ENCODE peak calls at places on chromosome 17, in eight cellular contexts. W, K, F, O, G, N, S and U are unnamed samples.

GRCh38 chr17:9299695-9300094 is 275.9 kb downstream of the STX8 start:
- DNase-seq in G (no peak), F (no peak), K (no peak), W (no peak), N (no peak), S (no peak), O (no peak), U (no peak)

GRCh38 chr17:50676065-50676975 is 31.4 kb downstream of the ANKRD40 start:
- DNase-seq in F (peak; percentile 41), S (no peak), W (no peak), K (no peak), O (no peak), G (no peak), N (no peak), U (no peak)

GRCh38 chr17:74176546-74177001 is 26.9 kb upstream of the RPL38 start:
- DNase-seq in O (no peak), S (peak; percentile 72), F (peak; percentile 86), W (peak; percentile 52), K (peak; percentile 73), G (no peak), N (peak; percentile 48), U (peak; percentile 90)

GRCh38 chr17:17507465-17508011 is 11.3 kb upstream of the RASD1 start:
- DNase-seq in N (no peak), K (no peak), F (no peak), G (no peak), W (no peak), S (peak; percentile 36), O (no peak), U (peak; percentile 78)

GRCh38 chr17:41957058-41957868 is 9.3 kb upstream of the CNP start:
- DNase-seq in W (no peak), F (no peak), O (no peak), S (no peak), N (peak; percentile 32), G (no peak), K (no peak), U (no peak)

GRCh38 chr17:37096071-37096470 is 147.3 kb downstream of the AATF start:
- DNase-seq in O (no peak), F (no peak), G (no peak), K (no peak), S (no peak), N (no peak), W (no peak), U (no peak)

GRCh38 chr17:52383493-52384100 is 225.1 kb upstream of the CA10 start:
- DNase-seq in O (peak; percentile 9), S (peak; percentile 74), N (peak; percentile 0), K (peak; percentile 54), G (no peak), W (peak; percentile 64), F (peak; percentile 50), U (no peak)

GRCh38 chr17:71631483-71631882 is 489.3 kb upstream of the SOX9 start:
- DNase-seq in F (no peak), O (no peak), S (no peak), K (no peak), N (peak; percentile 37), G (no peak), W (peak; percentile 33), U (peak; percentile 4)

GRCh38 chr17:28470266-28471126 is 2.9 kb upstream of the SLC13A2 start:
- DNase-seq in S (peak; percentile 51), G (no peak), W (no peak), O (no peak), F (no peak), K (no peak), N (no peak), U (peak; percentile 60)

GRCh38 chr17:1068356-1068755 is 71.4 kb downstream of the TIMM22 start:
- DNase-seq in F (no peak), G (no peak), W (no peak), O (no peak), S (no peak), K (no peak), N (no peak), U (no peak)

GRCh38 chr17:71849783-71850768 is 270.7 kb upstream of the SOX9 start:
- DNase-seq in K (no peak), F (no peak), G (no peak), W (peak; percentile 71), O (no peak), S (no peak), N (no peak), U (no peak)

GRCh38 chr17:40602445-40603443 is 37.5 kb upstream of the CCR7 start:
- DNase-seq in W (no peak), F (no peak), G (peak; percentile 58), O (no peak), N (no peak), K (no peak), S (no peak), U (no peak)

GRCh38 chr17:75832164-75832651 is 12.0 kb downstream of the UNC13D start:
- DNase-seq in K (no peak), G (peak; percentile 27), S (peak; percentile 10), W (peak; percentile 55), F (no peak), N (peak; percentile 85), O (peak; percentile 49), U (peak; percentile 98)

GRCh38 chr17:49183801-49184200 is 26.6 kb downstream of the GNGT2 start:
- DNase-seq in F (no peak), S (no peak), K (no peak), W (no peak), N (no peak), G (no peak), O (no peak), U (no peak)

GRCh38 chr17:7020894-7021664 is 1.8 kb upstream of the BCL6B start:
- DNase-seq in N (no peak), O (no peak), W (no peak), G (no peak), F (peak; percentile 37), S (no peak), K (no peak), U (no peak)

GRCh38 chr17:15920758-15921239 is 24.1 kb upstream of the ADORA2B start:
- DNase-seq in O (peak; percentile 34), F (no peak), N (peak; percentile 97), S (no peak), G (no peak), W (peak; percentile 98), K (no peak), U (peak; percentile 97)

GRCh38 chr17:66459811-66460270 is 157.4 kb downstream of the PRKCA start:
- DNase-seq in W (peak; percentile 81), G (no peak), O (peak; percentile 94), S (peak; percentile 35), N (peak; percentile 99), F (no peak), K (no peak), U (peak; percentile 92)

GRCh38 chr17:66461343-66461995 is 159.1 kb downstream of the PRKCA start:
- DNase-seq in G (no peak), N (no peak), S (no peak), K (no peak), O (no peak), W (no peak), F (no peak), U (no peak)

GRCh38 chr17:66458782-66459181 is 156.4 kb downstream of the PRKCA start:
- DNase-seq in G (no peak), K (no peak), N (no peak), S (no peak), F (no peak), O (no peak), W (no peak), U (no peak)

GRCh38 chr17:66462010-66462409 is 159.6 kb downstream of the PRKCA start:
- DNase-seq in F (no peak), G (no peak), W (no peak), K (no peak), S (no peak), N (no peak), O (no peak), U (no peak)

DNA sequence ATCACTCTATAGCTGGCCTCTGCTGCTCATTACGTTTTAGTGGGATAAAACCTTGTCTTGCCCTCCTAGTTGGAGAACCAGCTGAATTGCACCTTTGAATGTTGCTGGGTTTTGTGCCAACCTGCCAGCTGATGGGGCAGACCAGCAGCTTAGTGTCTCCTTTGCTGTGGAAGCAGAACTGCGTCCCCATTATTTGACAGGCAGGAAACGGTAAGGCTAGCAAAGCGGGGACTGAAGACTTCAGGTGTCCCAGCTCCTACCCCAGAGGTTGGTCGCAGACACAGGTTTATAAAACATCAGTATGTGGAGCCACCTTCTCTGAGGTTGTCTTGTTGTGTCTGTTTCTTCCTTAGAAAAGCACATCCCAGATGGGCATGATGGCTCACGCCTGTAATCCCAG is 158.1 kb downstream of the PRKCA start:
- DNase-seq in S (no peak), W (no peak), N (no peak), G (no peak), K (no peak), O (no peak), F (no peak), U (no peak)
- H3K4me3 ChIP-seq in S (no peak overlapping the region), W (no peak overlapping the region), N (no peak overlapping the region), G (no peak overlapping the region), K (no peak overlapping the region), O (no peak overlapping the region), F (no peak overlapping the region), U (no peak overlapping the region)

DNA sequence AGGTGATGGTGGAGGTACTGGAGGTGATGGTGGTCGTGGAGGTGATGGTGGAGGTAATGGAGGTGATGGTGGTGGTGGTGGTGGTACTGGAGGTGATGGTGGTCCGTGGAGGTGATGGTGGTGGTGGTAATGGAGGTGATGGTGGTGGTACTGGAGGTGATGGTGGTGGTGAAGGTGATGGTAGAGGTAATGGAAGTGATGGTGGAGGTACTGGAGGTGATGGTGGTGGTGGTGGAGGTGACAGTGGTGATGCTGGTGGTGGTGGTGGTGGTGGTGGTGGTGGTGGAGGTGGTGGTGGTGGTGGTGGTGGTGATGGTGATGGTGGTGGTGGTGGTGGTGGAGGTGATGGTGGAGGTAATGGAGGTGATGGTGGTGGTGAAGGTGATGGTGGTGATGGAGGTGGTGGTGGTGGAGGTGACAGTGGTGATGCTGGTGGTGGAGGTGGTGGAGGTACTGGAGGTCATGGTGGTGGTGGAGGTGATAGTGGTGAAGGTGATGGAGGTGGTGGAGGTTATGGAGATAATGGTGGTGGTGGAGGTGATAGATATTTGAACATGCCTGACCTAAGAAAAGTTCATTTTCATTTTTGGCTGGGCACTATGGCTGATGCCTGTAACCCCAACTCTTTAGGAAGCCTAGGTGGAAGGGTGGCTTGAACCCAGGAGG is 55.0 kb downstream of the RNF213 start:
- DNase-seq in O (no peak), K (no peak), G (no peak), S (no peak), F (no peak), N (no peak), W (no peak), U (no peak)
- H3K36me3 ChIP-seq in O (peaks cover 6% of the 10 kb centered on the region), K (peaks cover 13% of the 10 kb centered on the region), G (peaks cover 69% of the 10 kb centered on the region), S (no peaks in the 10 kb centered on the region), F (peaks cover 10% of the 10 kb centered on the region), N (peaks cover 60% of the 10 kb centered on the region), W (peaks cover 11% of the 10 kb centered on the region), U (peaks cover 56% of the 10 kb centered on the region)

GRCh38 chr17:69423450-69423849 is 9.0 kb downstream of the MAP2K6 start:
- DNase-seq in N (no peak), O (no peak), G (no peak), S (no peak), K (no peak), W (no peak), F (no peak), U (no peak)
- H3K4me3 ChIP-seq in N (no peak overlapping the region), O (no peak overlapping the region), G (no peak overlapping the region), S (no peak overlapping the region), K (no peak overlapping the region), W (no peak overlapping the region), F (no peak overlapping the region), U (no peak overlapping the region)

DNA sequence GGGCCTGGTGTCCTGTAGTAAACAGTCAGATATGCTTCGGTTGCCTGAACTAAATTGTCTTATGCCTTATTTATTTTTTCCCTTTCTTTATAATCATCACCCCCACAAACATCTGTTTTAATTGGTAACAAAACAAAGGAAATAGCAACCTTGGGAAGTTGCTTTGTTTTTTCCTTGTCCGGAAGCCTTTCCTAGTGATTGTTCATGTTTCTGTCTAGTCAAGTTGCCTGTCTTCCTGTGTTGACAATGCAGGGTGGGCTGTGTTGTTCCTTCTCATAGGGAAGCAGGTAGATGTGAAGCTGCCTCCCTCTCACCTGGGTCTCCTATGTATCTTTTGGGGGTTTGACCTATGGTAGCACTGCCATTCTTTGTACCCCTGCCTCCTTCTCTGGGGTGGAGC is 16.7 kb downstream of the PGS1 start:
- DNase-seq in F (no peak), K (no peak), W (no peak), S (no peak), G (no peak), O (no peak), N (no peak), U (peak; percentile 6)
- H3K36me3 ChIP-seq in F (peaks cover 29% of the 10 kb centered on the region), K (peaks cover 58% of the 10 kb centered on the region), W (peaks cover 22% of the 10 kb centered on the region), S (peaks cover 3% of the 10 kb centered on the region), G (peaks cover 36% of the 10 kb centered on the region), O (peaks cover 6% of the 10 kb centered on the region), N (peaks cover 42% of the 10 kb centered on the region), U (peaks cover 37% of the 10 kb centered on the region)